ENCODE peak calls at places on chromosome 10, in eight cellular contexts. R, Y, M, W, T, F, B and H are unnamed samples.

GRCh38 chr10:129442866-129443265 is 24.2 kb upstream of the MGMT start:
- DNase-seq in R (no peak), Y (no peak), M (no peak), W (no peak), T (no peak), F (no peak), B (no peak), H (no peak)

GRCh38 chr10:67794909-67795460 is 43.0 kb downstream of the DNAJC12 start:
- DNase-seq in R (no peak), Y (no peak), M (no peak), W (no peak), T (no peak), F (no peak), B (no peak), H (no peak)

GRCh38 chr10:5587151-5588079 is 62.7 kb downstream of the CALML3 start:
- DNase-seq in R (no peak), Y (no peak), M (peak), W (no peak), T (no peak), F (no peak), B (peak), H (no peak)

GRCh38 chr10:89206402-89207180 is 526 bp downstream of the CH25H start:
- DNase-seq in R (peak), Y (peak), M (no peak), W (peak), T (peak), F (no peak), B (peak), H (no peak)

GRCh38 chr10:35025916-35026315 is 64.2 kb downstream of the CUL2 start:
- DNase-seq in R (no peak), Y (no peak), M (no peak), W (no peak), T (peak), F (peak), B (peak), H (no peak)

GRCh38 chr10:48811461-48811860 is 126.8 kb downstream of the WDFY4 start:
- DNase-seq in R (no peak), Y (no peak), M (no peak), W (no peak), T (no peak), F (no peak), B (no peak), H (no peak)

GRCh38 chr10:132452651-132453469 is 55.9 kb downstream of the PWWP2B start:
- DNase-seq in R (peak), Y (peak), M (peak), W (peak), T (peak), F (no peak), B (peak), H (peak)

GRCh38 chr10:110069502-110069982 is 61.8 kb downstream of the ADD3 start:
- DNase-seq in R (no peak), Y (no peak), M (no peak), W (no peak), T (no peak), F (no peak), B (no peak), H (no peak)

GRCh38 chr10:79434816-79435215 is 10.6 kb downstream of the ZCCHC24 start:
- DNase-seq in R (no peak), Y (peak), M (no peak), W (no peak), T (peak), F (no peak), B (peak), H (no peak)

GRCh38 chr10:132521466-132522102 is 16.0 kb upstream of the INPP5A start:
- DNase-seq in R (no peak), Y (peak), M (no peak), W (no peak), T (no peak), F (no peak), B (no peak), H (no peak)

GRCh38 chr10:132481690-132482089 is 55.9 kb upstream of the INPP5A start:
- DNase-seq in R (no peak), Y (no peak), M (no peak), W (no peak), T (no peak), F (no peak), B (no peak), H (no peak)

DNA sequence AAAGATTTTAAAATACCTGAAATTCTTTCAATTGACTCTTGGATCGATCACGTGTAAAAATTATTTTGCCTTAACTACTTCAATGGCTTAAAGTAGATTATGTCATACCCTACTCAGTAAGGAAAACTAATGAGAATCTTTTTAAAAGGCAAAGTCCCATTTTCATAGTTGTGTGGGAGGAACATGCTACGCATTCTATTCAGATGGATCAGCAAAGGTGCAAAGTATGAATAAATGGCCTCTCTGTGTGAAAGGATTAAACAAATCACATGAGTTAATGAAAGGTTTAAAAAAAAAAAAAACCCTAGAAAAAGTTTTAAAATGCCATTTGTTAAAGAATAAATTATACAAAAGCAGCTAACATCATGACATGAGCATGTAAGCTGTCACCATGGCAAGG is 77.1 kb downstream of the ENO4 start:
- DNase-seq in R (no peak), Y (no peak), M (no peak), W (no peak), T (no peak), F (no peak), B (no peak), H (no peak)
- TF ChIP-seq CTCF in R (no peak), Y (no peak), M (no peak), W (no peak), T (no peak), F (no peak), B (no peak), H (no peak)

GRCh38 chr10:27413831-27414348 is 90.2 kb upstream of the RAB18 start:
- DNase-seq in R (no peak), Y (no peak), M (no peak), W (no peak), T (no peak), F (no peak), B (no peak), H (no peak)
- TF ChIP-seq CTCF in R (no peak), Y (no peak), M (no peak), W (no peak), T (no peak), F (no peak), B (no peak), H (no peak)

GRCh38 chr10:14244147-14244546 is 86.6 kb downstream of the FRMD4A start:
- DNase-seq in R (no peak), Y (no peak), M (no peak), W (no peak), T (no peak), F (no peak), B (peak), H (no peak)
- TF ChIP-seq CTCF in R (no peak), Y (no peak), M (no peak), W (no peak), T (no peak), F (no peak), B (peak), H (no peak)

GRCh38 chr10:95242581-95243317 is 48.1 kb downstream of the PDLIM1 start:
- DNase-seq in R (no peak), Y (no peak), M (peak), W (peak), T (peak), F (no peak), B (peak), H (no peak)
- TF ChIP-seq CTCF in R (no peak), Y (peak), M (peak), W (peak), T (peak), F (peak), B (peak), H (peak)

DNA sequence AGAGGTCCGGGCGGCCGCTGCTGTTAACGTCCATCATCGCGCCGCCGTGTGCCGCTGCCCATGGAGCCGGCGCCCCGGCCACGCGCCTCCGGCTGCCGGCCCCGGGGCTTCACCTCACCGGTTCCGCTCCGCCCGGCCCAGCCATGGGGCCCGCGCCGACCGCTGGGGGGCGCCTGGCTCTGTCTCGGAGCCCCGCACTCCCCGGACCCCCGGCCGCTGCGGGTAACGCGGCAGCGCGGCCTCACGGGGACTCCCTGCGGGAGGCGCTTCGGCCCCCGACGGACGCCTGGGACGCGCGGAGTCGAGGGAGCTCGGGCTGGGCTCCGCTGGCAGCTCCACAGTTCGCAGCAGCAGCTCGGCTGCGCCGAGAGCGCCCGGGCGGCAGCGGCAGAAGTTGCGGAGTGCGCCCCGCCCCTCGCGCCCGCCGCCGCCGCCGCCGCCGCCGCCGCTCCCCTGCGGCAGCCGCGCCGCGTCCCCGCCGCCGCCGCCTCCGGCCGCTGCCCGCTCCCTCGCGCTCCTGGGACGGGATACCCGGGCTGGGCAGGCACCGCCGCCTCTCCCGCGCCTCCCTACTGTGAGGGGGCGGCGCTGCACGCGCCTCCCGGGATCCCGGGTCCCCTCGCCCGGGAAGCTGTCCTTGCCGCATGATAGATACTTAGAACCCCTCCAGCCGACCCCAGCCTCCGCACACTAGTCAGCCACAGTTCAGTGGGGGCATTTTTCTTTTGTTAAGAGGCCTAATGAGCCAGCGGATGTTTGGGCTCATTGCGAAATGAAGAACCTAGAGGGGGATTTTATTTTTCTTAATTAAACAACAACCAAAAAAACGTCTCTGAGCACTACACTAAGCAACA is at the start of gene HTR7:
- DNase-seq in R (peak), Y (peak), M (peak), W (peak), T (peak), F (no peak), B (peak), H (peak)
- TF ChIP-seq CTCF in R (peak), Y (peak), M (peak), W (peak), T (no peak), F (peak), B (peak), H (peak)

DNA sequence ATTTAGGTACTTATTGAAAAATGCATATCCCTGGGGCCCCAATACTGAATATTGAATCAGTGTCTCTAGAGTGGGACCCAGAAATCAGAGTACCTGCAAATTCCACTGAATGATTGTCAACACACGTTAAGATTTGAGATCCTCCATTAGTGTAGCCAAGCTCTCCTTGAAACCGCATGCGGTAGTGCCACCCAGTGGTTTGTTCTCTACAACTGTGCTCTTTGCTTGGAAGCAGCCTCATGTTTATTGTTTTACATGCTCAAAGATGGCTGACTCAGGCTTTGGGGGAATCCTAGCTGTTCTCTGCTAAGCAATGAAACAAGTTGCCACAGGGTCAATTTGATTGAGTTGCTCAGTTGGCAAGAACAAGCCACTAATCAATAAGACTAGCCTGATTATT is 340.2 kb upstream of the CELF2 start:
- DNase-seq in R (peak), Y (peak), M (peak), W (peak), T (peak), F (no peak), B (peak), H (peak)
- TF ChIP-seq CTCF in R (peak), Y (peak), M (peak), W (peak), T (peak), F (peak), B (peak), H (peak)